ENCODE peak calls at places on chromosomes 16 and 17, in four cellular contexts. One of them, this sample, is unnamed.
A peak's percentile ranks its signal among the peaks of the same experiment; 100 is the strongest.

GRCh38 chr16:53043462-53043861 is 9.2 kb downstream of the CHD9NB start:
- DNase-seq in H9: no peak
- DNase-seq in H1: no peak
- DNase-seq in IMR-90: no peak
- DNase-seq in this sample: peak; percentile 78

GRCh38 chr17:66702106-66702936 is 132.6 kb upstream of the CACNG5 start:
- DNase-seq in H9: no peak
- DNase-seq in H1: no peak
- DNase-seq in IMR-90: peak; percentile 73
- DNase-seq in this sample: no peak

GRCh38 chr16:74659041-74659440 is 7.6 kb downstream of the RFWD3 start:
- DNase-seq in H1: no peak
- DNase-seq in IMR-90: no peak
- DNase-seq in H9: no peak
- DNase-seq in this sample: no peak

GRCh38 chr17:30379303-30380105 is 777 bp downstream of the CPD start:
- DNase-seq in IMR-90: no peak
- DNase-seq in H9: peak; percentile 52
- DNase-seq in H1: no peak
- DNase-seq in this sample: peak; percentile 30

GRCh38 chr17:5437721-5438317 is 1.1 kb downstream of the C1QBP start:
- DNase-seq in H9: no peak
- DNase-seq in H1: no peak
- DNase-seq in IMR-90: peak; percentile 37
- DNase-seq in this sample: no peak

GRCh38 chr17:35295686-35296085 is 52.8 kb downstream of the SLFN5 start:
- DNase-seq in IMR-90: no peak
- DNase-seq in H9: no peak
- DNase-seq in H1: no peak
- DNase-seq in this sample: no peak

GRCh38 chr17:7867881-7868329 is 10.1 kb downstream of the CYB5D1 start:
- DNase-seq in H1: no peak
- DNase-seq in IMR-90: no peak
- DNase-seq in H9: no peak
- DNase-seq in this sample: no peak

GRCh38 chr17:43456661-43457361 is 27.0 kb upstream of the DHX8 start:
- DNase-seq in H1: no peak
- DNase-seq in IMR-90: peak; percentile 44
- DNase-seq in H9: no peak
- DNase-seq in this sample: no peak

GRCh38 chr16:46852130-46852529 is 21.1 kb upstream of the C16orf87 start:
- DNase-seq in IMR-90: no peak
- DNase-seq in H9: no peak
- DNase-seq in H1: no peak
- DNase-seq in this sample: no peak

GRCh38 chr17:58666858-58667267 is 25.0 kb downstream of the TEX14 start:
- DNase-seq in IMR-90: peak; percentile 79
- DNase-seq in H9: peak; percentile 41
- DNase-seq in H1: no peak
- DNase-seq in this sample: no peak

GRCh38 chr17:75839942-75840778 is 4.0 kb downstream of the UNC13D start:
- DNase-seq in H1: no peak
- DNase-seq in H9: no peak
- DNase-seq in IMR-90: no peak
- DNase-seq in this sample: no peak

GRCh38 chr17:55289978-55290377 is 25.2 kb downstream of the HLF start:
- DNase-seq in H1: no peak
- DNase-seq in H9: no peak
- DNase-seq in IMR-90: no peak
- DNase-seq in this sample: no peak

GRCh38 chr17:55635253-55635766 is 87.4 kb downstream of the TMEM100 start:
- DNase-seq in H1: no peak
- DNase-seq in IMR-90: peak; percentile 2
- DNase-seq in H9: no peak
- DNase-seq in this sample: no peak

GRCh38 chr17:38352245-38353083 is 820 bp downstream of the SOCS7 start:
- DNase-seq in H1: no peak
- DNase-seq in H9: peak; percentile 61
- DNase-seq in IMR-90: no peak
- DNase-seq in this sample: peak; percentile 67

GRCh38 chr17:14299261-14300093 is 1.4 kb upstream of the HS3ST3B1 start:
- DNase-seq in H1: no peak
- DNase-seq in H9: peak; percentile 79
- DNase-seq in IMR-90: no peak
- DNase-seq in this sample: peak; percentile 63

GRCh38 chr16:27436065-27436464 is 34.1 kb downstream of the IL21R start:
- DNase-seq in H1: no peak
- DNase-seq in H9: peak; percentile 9
- DNase-seq in IMR-90: no peak
- DNase-seq in this sample: no peak

GRCh38 chr16:24721830-24722238 is 7.6 kb upstream of the TNRC6A start:
- DNase-seq in H1: no peak
- DNase-seq in IMR-90: no peak
- DNase-seq in H9: no peak
- DNase-seq in this sample: no peak

GRCh38 chr17:76051071-76051467 is 21.2 kb downstream of the SRP68 start:
- DNase-seq in H1: no peak
- DNase-seq in H9: no peak
- DNase-seq in IMR-90: no peak
- DNase-seq in this sample: no peak

GRCh38 chr16:720507-720989 is 398 bp upstream of the ANTKMT start:
- DNase-seq in H1: no peak
- DNase-seq in IMR-90: peak; percentile 70
- DNase-seq in H9: peak; percentile 73
- DNase-seq in this sample: peak; percentile 83

GRCh38 chr17:16974569-16975265 is 2.8 kb upstream of the TNFRSF13B start:
- DNase-seq in H1: no peak
- DNase-seq in H9: peak; percentile 12
- DNase-seq in IMR-90: no peak
- DNase-seq in this sample: no peak

GRCh38 chr17:27471321-27472269 is 15.3 kb downstream of the KSR1 start:
- DNase-seq in IMR-90: peak; percentile 41
- DNase-seq in H1: no peak
- DNase-seq in H9: no peak
- DNase-seq in this sample: no peak

GRCh38 chr17:21388066-21388465 is 11.9 kb downstream of the KCNJ12 start:
- DNase-seq in IMR-90: no peak
- DNase-seq in H1: no peak
- DNase-seq in H9: no peak
- DNase-seq in this sample: no peak

GRCh38 chr16:8868272-8869211 is at the start of gene CARHSP1:
- DNase-seq in H9: peak; percentile 96
- DNase-seq in H1: peak; percentile 49
- DNase-seq in IMR-90: peak; percentile 79
- DNase-seq in this sample: peak; percentile 96

GRCh38 chr17:49670002-49670401 is 7.9 kb downstream of the SPOP start:
- DNase-seq in H1: no peak
- DNase-seq in IMR-90: no peak
- DNase-seq in H9: no peak
- DNase-seq in this sample: no peak

GRCh38 chr17:75096082-75096625 is 8.4 kb downstream of the SLC16A5 start:
- DNase-seq in IMR-90: peak; percentile 69
- DNase-seq in H1: no peak
- DNase-seq in H9: peak; percentile 80
- DNase-seq in this sample: peak; percentile 91

GRCh38 chr16:19521471-19522368 is at the start of gene GDE1:
- DNase-seq in H1: peak; percentile 85
- DNase-seq in H9: peak; percentile 97
- DNase-seq in IMR-90: peak; percentile 86
- DNase-seq in this sample: peak; percentile 97

GRCh38 chr16:87145181-87146176 is 171.7 kb downstream of the C16orf95 start:
- DNase-seq in IMR-90: peak; percentile 46
- DNase-seq in H9: no peak
- DNase-seq in H1: no peak
- DNase-seq in this sample: peak; percentile 21

GRCh38 chr16:75306102-75306762 is 54.8 kb upstream of the BCAR1 start:
- DNase-seq in H1: no peak
- DNase-seq in IMR-90: peak; percentile 47
- DNase-seq in H9: no peak
- DNase-seq in this sample: no peak

GRCh38 chr17:42677921-42678781 is 1.4 kb upstream of the PLEKHH3 start:
- DNase-seq in H9: peak; percentile 98
- DNase-seq in H1: no peak
- DNase-seq in IMR-90: peak; percentile 73
- DNase-seq in this sample: peak; percentile 98

GRCh38 chr17:28958820-28959455 is 7.6 kb upstream of the PHF12 start:
- DNase-seq in IMR-90: no peak
- DNase-seq in H9: no peak
- DNase-seq in H1: no peak
- DNase-seq in this sample: no peak

GRCh38 chr16:17591655-17592405 is 121.1 kb upstream of the XYLT1 start:
- DNase-seq in IMR-90: no peak
- DNase-seq in H1: no peak
- DNase-seq in H9: no peak
- DNase-seq in this sample: peak; percentile 6

GRCh38 chr16:51657844-51658243 is 506.8 kb upstream of the SALL1 start:
- DNase-seq in IMR-90: no peak
- DNase-seq in H1: no peak
- DNase-seq in H9: no peak
- DNase-seq in this sample: no peak

DNA sequence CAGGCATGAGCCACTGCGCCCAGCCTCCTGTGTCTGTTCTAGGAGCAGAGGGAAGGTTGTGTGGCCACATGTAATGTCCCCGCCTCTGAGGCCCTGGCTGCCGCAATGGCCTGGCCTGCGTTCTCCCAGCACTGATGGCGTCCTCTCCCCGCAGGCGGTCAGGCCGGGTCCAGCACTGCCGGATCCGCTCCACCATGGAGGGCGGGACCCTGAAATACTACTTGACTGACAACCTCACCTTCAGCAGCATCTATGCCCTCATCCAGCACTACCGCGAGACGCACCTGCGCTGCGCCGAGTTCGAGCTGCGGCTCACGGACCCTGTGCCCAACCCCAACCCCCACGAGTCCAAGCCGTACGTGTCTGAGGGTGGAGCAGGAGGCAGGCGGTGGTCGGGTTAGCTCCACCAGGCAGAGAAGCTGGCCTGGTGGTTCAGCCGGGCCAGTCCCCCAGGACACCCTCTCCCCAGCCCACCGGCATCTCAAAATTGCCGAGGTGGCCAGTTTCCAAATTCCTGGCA is 100.8 kb downstream of the SDR42E1 start:
- DNase-seq in H1: no peak
- DNase-seq in IMR-90: no peak
- DNase-seq in H9: no peak
- DNase-seq in this sample: no peak
- H2AK5ac ChIP-seq in H1: no peak overlapping the region
- H2AK5ac ChIP-seq in IMR-90: no peak overlapping the region
- H2AK5ac ChIP-seq in H9: no peak overlapping the region
- H2AK5ac ChIP-seq in this sample: no peak overlapping the region

GRCh38 chr16:5235119-5235518 is 137.5 kb upstream of the EEF2KMT start:
- DNase-seq in IMR-90: no peak
- DNase-seq in H1: no peak
- DNase-seq in H9: no peak
- DNase-seq in this sample: no peak
- H3K9ac ChIP-seq in IMR-90: no peak overlapping the region
- H3K9ac ChIP-seq in H1: no peak overlapping the region
- H3K9ac ChIP-seq in H9: no peak overlapping the region
- H3K9ac ChIP-seq in this sample: no peak overlapping the region

GRCh38 chr16:57391708-57392107 is 12.9 kb upstream of the CCL17 start:
- DNase-seq in IMR-90: no peak
- DNase-seq in H1: no peak
- DNase-seq in H9: no peak
- DNase-seq in this sample: no peak
- H3K56ac ChIP-seq in IMR-90: no peak overlapping the region
- H3K56ac ChIP-seq in H1: no peak overlapping the region
- H3K56ac ChIP-seq in H9: no peak overlapping the region
- H3K56ac ChIP-seq in this sample: no peak overlapping the region

DNA sequence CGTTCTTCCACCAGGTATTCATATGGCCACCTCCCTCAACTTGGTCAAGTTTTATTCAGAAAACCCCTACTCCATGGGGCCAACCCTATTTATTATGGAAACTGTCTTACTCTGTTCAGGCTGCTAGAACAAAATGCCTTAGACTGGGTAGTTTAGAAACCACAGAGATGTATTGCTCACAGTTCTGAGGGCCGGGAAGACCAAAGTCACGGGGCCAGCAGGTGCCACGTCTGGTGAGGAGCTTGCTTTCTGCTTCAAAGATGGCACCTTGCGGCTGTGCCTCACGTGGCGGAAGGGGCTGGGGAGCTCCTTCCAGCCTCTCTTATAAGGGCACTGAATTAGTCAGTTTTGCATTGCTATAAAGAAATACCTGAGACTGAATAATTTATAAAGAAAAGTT is 74.3 kb downstream of the AXIN2 start:
- DNase-seq in IMR-90: no peak
- DNase-seq in H9: no peak
- DNase-seq in H1: no peak
- DNase-seq in this sample: no peak
- H2AK5ac ChIP-seq in IMR-90: no peak overlapping the region
- H2AK5ac ChIP-seq in H9: no peak overlapping the region
- H2AK5ac ChIP-seq in H1: no peak overlapping the region
- H2AK5ac ChIP-seq in this sample: no peak overlapping the region

GRCh38 chr16:84532299-84532724 is 27.9 kb upstream of the MEAK7 start:
- DNase-seq in H9: peak; percentile 77
- DNase-seq in IMR-90: peak; percentile 98
- DNase-seq in H1: peak; percentile 87
- DNase-seq in this sample: peak; percentile 99
- H3K9ac ChIP-seq in H9: no peak overlapping the region
- H3K9ac ChIP-seq in IMR-90: peak overlapping the region; percentile 19
- H3K9ac ChIP-seq in H1: no peak overlapping the region
- H3K9ac ChIP-seq in this sample: no peak overlapping the region

GRCh38 chr16:69112285-69113129 is 7.1 kb downstream of the HAS3 start:
- DNase-seq in IMR-90: peak; percentile 25
- DNase-seq in H9: peak; percentile 84
- DNase-seq in H1: no peak
- DNase-seq in this sample: peak; percentile 78

GRCh38 chr16:69109486-69110270 is 4.2 kb downstream of the HAS3 start:
- DNase-seq in H1: no peak
- DNase-seq in IMR-90: no peak
- DNase-seq in H9: no peak
- DNase-seq in this sample: no peak

GRCh38 chr16:69110406-69110805 is 5.0 kb downstream of the HAS3 start:
- DNase-seq in H1: no peak
- DNase-seq in H9: no peak
- DNase-seq in IMR-90: no peak
- DNase-seq in this sample: no peak

GRCh38 chr16:69111831-69112230 is 6.4 kb downstream of the HAS3 start:
- DNase-seq in IMR-90: no peak
- DNase-seq in H9: no peak
- DNase-seq in H1: no peak
- DNase-seq in this sample: no peak

GRCh38 chr16:69111216-69111615 is 5.8 kb downstream of the HAS3 start:
- DNase-seq in IMR-90: no peak
- DNase-seq in H9: no peak
- DNase-seq in H1: no peak
- DNase-seq in this sample: no peak
- H3K56ac ChIP-seq in IMR-90: no peak overlapping the region
- H3K56ac ChIP-seq in H9: no peak overlapping the region
- H3K56ac ChIP-seq in H1: no peak overlapping the region
- H3K56ac ChIP-seq in this sample: no peak overlapping the region

DNA sequence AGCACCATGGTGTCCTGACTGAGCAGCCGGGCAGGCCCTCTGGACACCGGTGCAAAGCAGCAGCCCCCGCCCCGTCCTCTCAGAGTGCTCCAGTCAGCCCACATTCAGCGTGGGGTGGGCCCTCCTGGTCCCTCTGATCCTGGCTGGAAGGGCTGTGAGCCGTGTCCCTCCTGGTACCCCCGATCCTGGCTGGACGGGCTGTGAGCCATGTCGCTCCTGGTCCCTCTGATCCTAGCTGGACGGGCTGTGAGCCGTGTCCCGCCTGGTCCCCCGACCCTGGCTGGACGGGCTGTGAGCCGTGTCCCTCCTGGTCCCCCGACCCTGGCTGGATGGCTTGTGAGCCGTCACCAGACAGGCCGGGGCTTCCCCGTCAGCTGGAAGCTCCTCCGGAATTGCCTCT is 26.9 kb upstream of the ACSF3 start:
- DNase-seq in H9: no peak
- DNase-seq in IMR-90: no peak
- DNase-seq in H1: no peak
- DNase-seq in this sample: no peak
- H2AK5ac ChIP-seq in H9: no peak overlapping the region
- H2AK5ac ChIP-seq in IMR-90: no peak overlapping the region
- H2AK5ac ChIP-seq in H1: no peak overlapping the region
- H2AK5ac ChIP-seq in this sample: no peak overlapping the region

This sample was measured in mesendoderm.